ENCODE peak calls at places on chromosome 21, in nine cellular contexts. O is HL-60, A is A549, R is GM23338, D is K562, F is SK-N-SH, P is Panc1, W is HepG2, M is GM12878. E is an unnamed sample.

GRCh38 chr21:36359185-36359584 is 26.0 kb upstream of the CHAF1B start:
- DNase-seq in D (no peak), R (no peak), P (no peak), F (no peak), O (no peak), M (no peak), A (no peak), W (no peak), E (no peak)

GRCh38 chr21:42513151-42513984 is at the start of gene SLC37A1:
- DNase-seq in R (peak; percentile 73), D (peak; percentile 65), A (peak; percentile 6), F (peak; percentile 75), O (peak; percentile 10), W (no peak), P (no peak), M (no peak), E (no peak)

GRCh38 chr21:42556476-42556875 is 42.8 kb downstream of the SLC37A1 start:
- DNase-seq in A (no peak), M (no peak), R (no peak), O (no peak), W (no peak), D (no peak), F (no peak), P (no peak), E (no peak)

GRCh38 chr21:46094401-46095105 is 3.4 kb upstream of the COL6A2 start:
- DNase-seq in R (no peak), P (no peak), A (no peak), O (no peak), F (no peak), D (no peak), W (no peak), M (no peak), E (no peak)

GRCh38 chr21:41584603-41585176 is 76.7 kb upstream of the TMPRSS2 start:
- DNase-seq in P (no peak), D (no peak), A (no peak), F (no peak), R (no peak), M (no peak), O (no peak), W (no peak), E (no peak)

GRCh38 chr21:46323227-46323709 is 402 bp downstream of the C21orf58 start:
- DNase-seq in R (peak; percentile 38), P (no peak), F (no peak), M (no peak), W (no peak), D (no peak), A (no peak), O (no peak), E (no peak)

GRCh38 chr21:17359781-17360180 is 153.1 kb upstream of the CXADR start:
- DNase-seq in D (no peak), M (no peak), F (no peak), W (no peak), R (no peak), O (no peak), A (no peak), P (no peak), E (no peak)

GRCh38 chr21:18253809-18254208 is 9.2 kb downstream of the CHODL start:
- DNase-seq in D (no peak), A (no peak), F (no peak), P (no peak), W (no peak), R (no peak), M (no peak), O (no peak), E (no peak)

GRCh38 chr21:37445228-37445627 is 78.7 kb downstream of the DYRK1A start:
- DNase-seq in D (no peak), O (no peak), P (no peak), W (no peak), M (no peak), A (no peak), R (no peak), F (no peak), E (no peak)

GRCh38 chr21:36171741-36172331 is 15.2 kb downstream of the DOP1B start:
- DNase-seq in M (no peak), D (no peak), F (no peak), O (no peak), P (no peak), W (no peak), A (no peak), R (no peak), E (no peak)

GRCh38 chr21:25790122-25790951 is 55.6 kb downstream of the GABPA start:
- DNase-seq in M (no peak), O (peak; percentile 35), W (peak; percentile 19), A (peak; percentile 44), R (peak; percentile 52), D (no peak), P (peak; percentile 38), F (peak; percentile 52), E (peak; percentile 34)

GRCh38 chr21:36665806-36666205 is 33.1 kb upstream of the SIM2 start:
- DNase-seq in W (no peak), O (no peak), A (no peak), P (no peak), D (no peak), M (no peak), F (no peak), R (no peak), E (no peak)

GRCh38 chr21:42763578-42764442 is 110.4 kb downstream of the PDE9A start:
- DNase-seq in M (no peak), O (peak; percentile 39), F (no peak), A (no peak), R (no peak), D (no peak), P (no peak), W (no peak), E (no peak)

GRCh38 chr21:17925000-17925610 is 105.9 kb upstream of the C21orf91 start:
- DNase-seq in M (peak; percentile 33), F (peak; percentile 64), P (peak; percentile 41), D (peak; percentile 71), W (peak; percentile 63), A (peak; percentile 30), R (peak; percentile 87), O (peak; percentile 33), E (peak; percentile 59)

GRCh38 chr21:10418649-10419048 is 102.7 kb upstream of the TPTE start:
- DNase-seq in R (no peak), D (no peak), P (no peak), O (no peak), M (no peak), A (no peak), W (no peak), F (no peak), E (no peak)

GRCh38 chr21:26079376-26079775 is 91.2 kb downstream of the APP start:
- DNase-seq in M (no peak), P (no peak), A (no peak), F (no peak), O (no peak), D (no peak), W (no peak), R (no peak), E (no peak)

DNA sequence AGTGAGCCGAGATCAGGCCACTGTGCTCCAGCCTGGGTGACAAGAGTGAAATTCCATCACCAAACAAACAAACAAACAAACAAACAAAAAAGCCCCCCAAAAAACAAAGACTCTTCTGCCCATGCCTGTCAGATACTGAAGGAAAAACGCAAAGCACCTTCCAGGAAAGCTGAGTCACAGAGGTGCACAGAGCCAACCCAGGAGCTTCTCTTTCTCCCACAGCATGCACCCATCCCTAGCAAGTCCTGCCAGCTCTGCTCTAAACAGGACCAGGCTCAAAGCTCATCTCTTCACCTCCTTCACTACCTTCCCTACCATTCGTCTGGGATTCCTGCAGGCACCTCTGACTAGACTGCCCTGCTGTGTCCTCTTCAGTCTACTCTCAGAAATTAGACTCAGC is 46.5 kb downstream of the ETS2 start:
- DNase-seq in M (no peak), F (no peak), A (no peak), W (no peak), P (no peak), D (no peak), O (no peak), R (no peak), E (no peak)
- TF ChIP-seq REST in M (no peak), F (no peak), A (no peak), W (no peak), P (no peak), D (no peak), O (no peak), R (no peak), E (no peak)

GRCh38 chr21:40041446-40041845 is 174.2 kb downstream of the PCP4 start:
- DNase-seq in D (no peak), O (no peak), P (no peak), F (no peak), M (no peak), R (no peak), A (no peak), W (no peak), E (no peak)

GRCh38 chr21:40043866-40044265 is 176.6 kb downstream of the PCP4 start:
- DNase-seq in W (no peak), P (no peak), D (no peak), F (no peak), M (no peak), O (no peak), A (no peak), R (no peak), E (no peak)

GRCh38 chr21:40047211-40047610 is 180.0 kb downstream of the PCP4 start:
- DNase-seq in D (no peak), P (no peak), W (no peak), F (no peak), O (no peak), M (no peak), A (no peak), R (no peak), E (no peak)

GRCh38 chr21:40047993-40048730 is 180.9 kb downstream of the PCP4 start:
- DNase-seq in M (no peak), R (no peak), O (no peak), A (no peak), P (no peak), D (no peak), F (no peak), W (no peak), E (no peak)

DNA sequence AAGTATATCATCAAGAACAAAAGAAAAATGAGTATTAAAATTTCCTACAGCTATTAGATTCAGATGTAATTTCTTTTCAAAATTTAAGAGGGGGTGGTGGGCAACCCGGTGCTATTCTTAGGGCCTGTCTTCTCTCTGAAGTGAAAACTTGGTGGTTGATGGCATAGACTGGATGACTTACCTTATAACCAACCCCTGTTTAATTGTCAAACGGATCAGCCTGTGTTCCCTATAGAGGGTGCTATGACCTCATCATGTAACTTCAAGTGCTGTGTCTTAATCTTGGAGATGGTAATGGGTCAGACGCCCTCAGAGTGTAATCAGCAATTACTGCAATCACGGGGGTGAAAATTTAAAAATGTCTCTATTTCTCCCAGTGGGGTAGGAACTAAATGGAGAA is 176.2 kb downstream of the PCP4 start:
- DNase-seq in M (no peak), A (no peak), W (no peak), O (no peak), R (peak; percentile 2), P (no peak), D (no peak), F (no peak), E (no peak)
- TF ChIP-seq REST in M (no peak), A (no peak), W (no peak), O (no peak), R (no peak), P (no peak), D (no peak), F (no peak), E (no peak)

GRCh38 chr21:33261635-33262034 is 4.5 kb upstream of the IL10RB start:
- DNase-seq in F (no peak), R (no peak), M (no peak), P (no peak), A (no peak), D (no peak), W (no peak), O (peak; percentile 64), E (no peak)
- TF ChIP-seq REST in F (no peak), R (no peak), M (no peak), P (no peak), A (no peak), D (no peak), W (no peak), O (no peak), E (no peak)

GRCh38 chr21:30257773-30258172 is 25.0 kb downstream of the KRTAP24-1 start:
- DNase-seq in P (no peak), O (no peak), A (peak; percentile 12), D (peak; percentile 25), M (no peak), R (peak; percentile 92), W (no peak), F (peak; percentile 10), E (no peak)
- TF ChIP-seq REST in P (no peak), O (no peak), A (no peak), D (no peak), M (no peak), R (no peak), W (no peak), F (no peak), E (no peak)

E was measured in HCT116.